ENCODE peak calls at places on chromosomes 13 and 19, in eight cellular contexts. One of them, this sample, is unnamed.

GRCh38 chr13:37615271-37615670 is 16.7 kb upstream of the POSTN start:
- DNase-seq in GM12878: no peak
- DNase-seq in gastrocnemius medialis: no peak
- DNase-seq in transverse colon: no peak
- DNase-seq in tibial nerve: no peak
- DNase-seq in body of pancreas: no peak
- DNase-seq in breast epithelium: no peak
- DNase-seq in K562: no peak
- DNase-seq in this sample: no peak

GRCh38 chr13:59103004-59103768 is 1060.5 kb downstream of the DIAPH3 start:
- DNase-seq in K562: no peak
- DNase-seq in body of pancreas: no peak
- DNase-seq in breast epithelium: no peak
- DNase-seq in gastrocnemius medialis: no peak
- DNase-seq in tibial nerve: no peak
- DNase-seq in transverse colon: no peak
- DNase-seq in GM12878: no peak
- DNase-seq in this sample: no peak

GRCh38 chr13:27793377-27794074 is 1.2 kb downstream of the GSX1 start:
- DNase-seq in gastrocnemius medialis: no peak
- DNase-seq in K562: no peak
- DNase-seq in tibial nerve: no peak
- DNase-seq in breast epithelium: no peak
- DNase-seq in GM12878: no peak
- DNase-seq in body of pancreas: no peak
- DNase-seq in transverse colon: no peak
- DNase-seq in this sample: no peak

GRCh38 chr19:54188224-54188871 is 1.0 kb downstream of the MBOAT7 start:
- DNase-seq in body of pancreas: no peak
- DNase-seq in K562: peak; percentile 72
- DNase-seq in gastrocnemius medialis: no peak
- DNase-seq in transverse colon: no peak
- DNase-seq in breast epithelium: no peak
- DNase-seq in GM12878: no peak
- DNase-seq in tibial nerve: no peak
- DNase-seq in this sample: no peak

GRCh38 chr19:40614595-40615411 is 13.6 kb downstream of the LTBP4 start:
- DNase-seq in gastrocnemius medialis: peak; percentile 51
- DNase-seq in GM12878: peak; percentile 35
- DNase-seq in breast epithelium: no peak
- DNase-seq in K562: peak; percentile 87
- DNase-seq in body of pancreas: peak; percentile 53
- DNase-seq in transverse colon: peak; percentile 93
- DNase-seq in tibial nerve: peak; percentile 92
- DNase-seq in this sample: no peak

GRCh38 chr13:77781804-77782203 is 84.3 kb downstream of the SLAIN1 start:
- DNase-seq in tibial nerve: no peak
- DNase-seq in breast epithelium: no peak
- DNase-seq in body of pancreas: no peak
- DNase-seq in K562: no peak
- DNase-seq in transverse colon: no peak
- DNase-seq in GM12878: no peak
- DNase-seq in gastrocnemius medialis: no peak
- DNase-seq in this sample: no peak

GRCh38 chr19:17865364-17866311 is 5.9 kb downstream of the RPL18A start:
- DNase-seq in body of pancreas: no peak
- DNase-seq in tibial nerve: no peak
- DNase-seq in gastrocnemius medialis: no peak
- DNase-seq in GM12878: no peak
- DNase-seq in transverse colon: peak; percentile 81
- DNase-seq in K562: peak; percentile 45
- DNase-seq in breast epithelium: no peak
- DNase-seq in this sample: no peak

GRCh38 chr13:63490149-63490548 is 2074.5 kb upstream of the PCDH20 start:
- DNase-seq in K562: no peak
- DNase-seq in body of pancreas: no peak
- DNase-seq in gastrocnemius medialis: no peak
- DNase-seq in tibial nerve: no peak
- DNase-seq in transverse colon: no peak
- DNase-seq in GM12878: no peak
- DNase-seq in breast epithelium: no peak
- DNase-seq in this sample: no peak

GRCh38 chr19:38023245-38023644 is 116.2 kb downstream of the SIPA1L3 start:
- DNase-seq in K562: no peak
- DNase-seq in breast epithelium: no peak
- DNase-seq in body of pancreas: no peak
- DNase-seq in tibial nerve: no peak
- DNase-seq in gastrocnemius medialis: no peak
- DNase-seq in GM12878: no peak
- DNase-seq in transverse colon: no peak
- DNase-seq in this sample: no peak

DNA sequence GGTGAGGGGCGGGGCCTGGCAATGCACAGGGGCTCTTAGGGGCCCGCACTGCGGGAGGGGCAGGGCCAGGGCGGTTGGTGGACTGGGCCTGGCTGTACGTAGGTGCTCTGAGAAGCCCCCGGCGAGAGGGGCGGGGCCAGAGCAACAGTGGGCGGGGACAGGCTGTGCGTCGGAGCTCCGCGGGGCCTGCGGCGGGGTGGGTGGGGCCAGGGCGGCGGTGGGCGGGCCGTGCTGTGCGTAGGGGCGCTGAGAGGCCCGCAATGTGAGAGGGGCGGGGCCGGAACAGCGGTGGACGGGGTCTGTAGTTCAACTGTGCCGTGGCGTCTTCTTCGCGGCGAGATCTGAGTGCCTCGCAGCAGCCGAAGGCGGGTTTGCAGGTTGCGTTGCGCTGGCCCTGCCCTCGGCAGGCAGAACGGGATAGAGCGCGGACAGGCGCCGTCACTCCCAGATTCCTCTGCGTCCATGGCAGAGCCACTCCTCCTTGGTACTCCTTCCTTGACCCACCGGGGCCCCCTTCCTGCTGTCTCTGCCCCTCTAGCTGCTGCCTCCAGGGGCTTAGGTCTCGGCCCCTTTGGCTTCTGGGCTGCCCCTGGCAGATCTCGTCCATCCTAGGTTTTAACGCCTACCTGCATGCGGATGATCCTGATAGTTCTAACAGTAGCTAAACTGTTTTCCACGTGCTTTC is 33.2 kb downstream of the CCNE1 start:
- DNase-seq in transverse colon: peak; percentile 97
- DNase-seq in GM12878: peak; percentile 59
- DNase-seq in K562: peak; percentile 92
- DNase-seq in body of pancreas: peak; percentile 94
- DNase-seq in breast epithelium: peak; percentile 92
- DNase-seq in gastrocnemius medialis: peak; percentile 86
- DNase-seq in tibial nerve: peak; percentile 85
- DNase-seq in this sample: peak; percentile 86
- TF ChIP-seq POLR2A in transverse colon: peak; percentile 73
- TF ChIP-seq POLR2A in GM12878: peak; percentile 90
- TF ChIP-seq POLR2A in K562: peak; percentile 58
- TF ChIP-seq POLR2A in body of pancreas: no peak
- TF ChIP-seq POLR2A in breast epithelium: no peak
- TF ChIP-seq POLR2A in gastrocnemius medialis: peak; percentile 9
- TF ChIP-seq POLR2A in tibial nerve: peak; percentile 42
- TF ChIP-seq POLR2A in this sample: peak; percentile 69

DNA sequence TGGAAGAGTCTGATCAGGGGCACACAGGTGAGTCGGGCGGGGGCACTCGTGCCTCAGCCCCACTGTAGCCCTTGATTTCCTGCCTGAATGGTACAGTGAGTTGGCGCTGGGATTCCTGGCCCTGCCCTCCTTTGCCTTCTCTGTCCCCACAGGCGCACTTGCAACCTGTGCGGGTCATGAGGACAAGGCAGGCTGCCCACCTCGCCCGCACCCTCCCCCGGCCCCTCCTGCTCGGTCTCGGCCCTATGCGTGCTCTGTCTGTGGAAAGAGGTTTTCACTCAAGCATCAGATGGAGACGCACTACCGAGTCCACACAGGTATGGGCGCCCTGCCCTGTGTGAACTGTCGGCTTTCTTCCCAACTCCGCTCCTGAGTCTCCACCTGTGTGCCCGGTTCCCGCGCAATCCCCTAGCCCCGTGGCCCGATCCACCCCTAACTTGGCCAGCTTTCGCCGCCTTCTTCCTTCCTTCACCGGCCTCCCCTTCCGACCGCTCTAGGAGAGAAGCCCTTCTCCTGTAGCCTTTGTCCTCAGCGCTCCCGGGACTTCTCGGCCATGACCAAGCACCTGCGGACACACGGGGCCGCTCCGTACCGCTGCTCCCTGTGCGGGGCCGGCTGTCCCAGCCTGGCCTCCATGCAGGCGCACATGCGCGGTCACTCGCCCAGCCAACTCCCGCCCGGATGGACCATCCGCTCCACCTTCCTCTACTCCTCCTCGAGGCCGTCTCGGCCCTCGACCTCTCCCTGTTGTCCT is 1.6 kb upstream of the KMT2B start:
- DNase-seq in tibial nerve: no peak
- DNase-seq in gastrocnemius medialis: peak; percentile 29
- DNase-seq in body of pancreas: peak; percentile 73
- DNase-seq in K562: peak; percentile 47
- DNase-seq in GM12878: no peak
- DNase-seq in transverse colon: no peak
- DNase-seq in breast epithelium: peak; percentile 70
- DNase-seq in this sample: no peak
- TF ChIP-seq POLR2A in tibial nerve: no peak
- TF ChIP-seq POLR2A in gastrocnemius medialis: peak; percentile 34
- TF ChIP-seq POLR2A in body of pancreas: no peak
- TF ChIP-seq POLR2A in K562: no peak
- TF ChIP-seq POLR2A in GM12878: no peak
- TF ChIP-seq POLR2A in transverse colon: no peak
- TF ChIP-seq POLR2A in breast epithelium: no peak
- TF ChIP-seq POLR2A in this sample: no peak

DNA sequence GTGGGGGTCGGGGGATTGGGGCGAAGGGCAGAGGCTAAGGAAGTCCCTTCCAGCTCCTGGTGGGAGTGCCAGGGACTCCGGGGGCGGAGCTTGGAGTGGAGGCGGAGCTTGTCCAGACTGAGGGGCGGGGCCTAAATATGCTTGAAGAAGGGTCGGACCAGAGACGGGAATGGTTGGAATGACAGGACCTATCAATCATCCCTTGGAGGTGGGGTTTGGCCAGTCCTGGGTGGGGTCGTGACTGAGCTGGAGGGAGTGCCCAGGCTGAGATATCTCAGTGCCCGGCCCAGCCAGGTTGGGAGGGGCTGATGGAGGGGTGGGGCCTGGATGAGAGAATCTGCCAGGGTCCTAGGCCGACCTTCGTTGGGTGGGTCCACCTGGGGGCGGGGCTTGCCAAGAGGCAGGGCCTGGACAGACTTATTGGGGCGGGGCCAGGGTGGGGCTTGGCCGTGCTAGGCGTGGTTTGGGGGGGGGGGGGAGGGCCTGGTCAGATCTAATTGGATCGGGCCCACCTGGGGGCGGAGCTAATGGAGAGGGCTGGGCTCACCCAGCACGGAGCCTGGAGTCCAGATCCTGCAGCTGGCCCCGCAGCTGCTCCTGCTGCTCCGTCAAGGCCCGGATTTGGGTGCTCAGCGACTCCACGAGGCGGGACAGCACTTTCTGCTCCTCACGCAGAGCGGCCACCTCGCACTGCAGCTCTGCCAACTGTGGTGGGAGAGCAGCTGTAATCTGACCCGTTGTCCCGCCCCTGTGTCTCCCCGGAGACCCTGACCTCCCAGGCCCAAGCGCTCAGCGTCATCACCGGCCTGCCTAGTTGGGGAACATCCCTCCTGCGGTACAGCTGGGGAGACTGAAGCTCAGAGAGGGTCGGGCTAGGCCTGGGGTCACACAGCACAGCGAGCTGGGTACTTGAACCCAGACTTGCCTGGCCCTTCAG is 2.6 kb upstream of the WIZ start:
- DNase-seq in GM12878: no peak
- DNase-seq in transverse colon: peak; percentile 89
- DNase-seq in breast epithelium: peak; percentile 90
- DNase-seq in body of pancreas: peak; percentile 92
- DNase-seq in K562: peak; percentile 98
- DNase-seq in tibial nerve: peak; percentile 90
- DNase-seq in gastrocnemius medialis: peak; percentile 86
- DNase-seq in this sample: peak; percentile 61
- TF ChIP-seq POLR2A in GM12878: peak; percentile 11
- TF ChIP-seq POLR2A in transverse colon: peak; percentile 50
- TF ChIP-seq POLR2A in breast epithelium: no peak
- TF ChIP-seq POLR2A in body of pancreas: peak; percentile 58
- TF ChIP-seq POLR2A in K562: no peak
- TF ChIP-seq POLR2A in tibial nerve: peak; percentile 67
- TF ChIP-seq POLR2A in gastrocnemius medialis: peak; percentile 88
- TF ChIP-seq POLR2A in this sample: no peak

GRCh38 chr19:43572172-43572588 is 3.1 kb downstream of the XRCC1 start:
- DNase-seq in tibial nerve: no peak
- DNase-seq in breast epithelium: no peak
- DNase-seq in K562: no peak
- DNase-seq in transverse colon: no peak
- DNase-seq in body of pancreas: no peak
- DNase-seq in gastrocnemius medialis: no peak
- DNase-seq in GM12878: no peak
- DNase-seq in this sample: no peak

GRCh38 chr19:43575955-43576451 is 402 bp downstream of the PINLYP start:
- DNase-seq in K562: no peak
- DNase-seq in tibial nerve: no peak
- DNase-seq in gastrocnemius medialis: no peak
- DNase-seq in GM12878: no peak
- DNase-seq in breast epithelium: no peak
- DNase-seq in transverse colon: no peak
- DNase-seq in body of pancreas: no peak
- DNase-seq in this sample: no peak

GRCh38 chr19:43574424-43575155 is 737 bp downstream of the XRCC1 start:
- DNase-seq in GM12878: no peak
- DNase-seq in body of pancreas: no peak
- DNase-seq in transverse colon: no peak
- DNase-seq in gastrocnemius medialis: no peak
- DNase-seq in breast epithelium: no peak
- DNase-seq in tibial nerve: no peak
- DNase-seq in K562: no peak
- DNase-seq in this sample: no peak

GRCh38 chr19:43576479-43576878 is 878 bp downstream of the PINLYP start:
- DNase-seq in GM12878: no peak
- DNase-seq in body of pancreas: no peak
- DNase-seq in K562: no peak
- DNase-seq in tibial nerve: no peak
- DNase-seq in transverse colon: no peak
- DNase-seq in gastrocnemius medialis: no peak
- DNase-seq in breast epithelium: no peak
- DNase-seq in this sample: no peak

DNA sequence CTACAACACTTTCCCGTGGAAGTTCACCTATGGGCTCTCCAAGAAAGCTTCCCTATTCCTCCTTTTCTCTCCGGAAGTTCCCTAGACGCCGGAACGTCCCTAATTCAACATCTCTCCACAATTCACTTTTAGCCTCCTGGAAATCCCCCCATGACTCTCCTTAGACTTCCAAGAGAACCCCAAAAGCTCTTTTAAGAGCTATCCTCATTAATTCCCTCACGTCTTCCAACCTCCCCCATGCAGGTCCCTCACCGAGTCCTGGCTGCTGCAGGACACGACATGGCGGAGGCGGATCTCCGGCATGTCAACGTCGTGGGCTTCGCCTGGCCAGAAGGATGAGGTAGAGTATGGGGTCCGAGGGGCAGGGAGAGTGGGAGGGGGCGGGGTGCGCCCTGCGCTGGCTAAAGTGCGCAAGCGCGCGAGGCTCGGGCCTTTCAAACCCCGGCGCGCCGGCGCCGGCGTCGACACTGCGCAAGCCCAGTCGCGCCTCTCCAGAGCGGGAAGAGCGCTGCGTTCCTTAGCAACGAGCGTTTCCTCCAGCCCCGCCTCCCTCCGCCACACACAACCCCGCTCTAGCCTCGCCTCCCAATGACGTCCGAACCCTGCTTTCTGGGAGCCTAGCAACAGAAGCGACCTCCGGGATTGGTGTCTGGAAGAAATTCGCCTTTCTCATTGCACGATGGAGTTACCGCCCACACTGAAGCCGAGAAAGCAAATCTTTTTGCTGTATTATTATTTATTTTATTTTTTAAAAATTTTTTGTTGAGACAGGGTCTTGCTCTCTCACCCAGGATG is at the start of the genes PINLYP and XRCC1:
- DNase-seq in transverse colon: peak; percentile 98
- DNase-seq in GM12878: peak; percentile 93
- DNase-seq in breast epithelium: peak; percentile 97
- DNase-seq in K562: peak; percentile 96
- DNase-seq in tibial nerve: peak; percentile 97
- DNase-seq in gastrocnemius medialis: peak; percentile 96
- DNase-seq in body of pancreas: peak; percentile 99
- DNase-seq in this sample: peak; percentile 97
- TF ChIP-seq POLR2A in transverse colon: peak; percentile 48
- TF ChIP-seq POLR2A in GM12878: peak; percentile 72
- TF ChIP-seq POLR2A in breast epithelium: peak; percentile 40
- TF ChIP-seq POLR2A in K562: peak; percentile 74
- TF ChIP-seq POLR2A in tibial nerve: peak; percentile 56
- TF ChIP-seq POLR2A in gastrocnemius medialis: peak; percentile 44
- TF ChIP-seq POLR2A in body of pancreas: no peak
- TF ChIP-seq POLR2A in this sample: no peak

This sample was measured in GM12891.